ENCODE peak calls at places on chromosomes 3 and 15, in six cellular contexts. Q, M, N, F, T and H are unnamed samples.

GRCh38 chr3:23203651-23204111 is 554 bp downstream of the UBE2E2 start:
- DNase-seq in Q (no peak), M (peak), N (peak), F (peak), T (no peak), H (no peak)

GRCh38 chr3:96959902-96960596 is 145.7 kb downstream of the EPHA6 start:
- DNase-seq in Q (no peak), M (no peak), N (no peak), F (no peak), T (no peak), H (no peak)

GRCh38 chr3:31041161-31041978 is 146.9 kb upstream of the GADL1 start:
- DNase-seq in Q (peak), M (no peak), N (no peak), F (no peak), T (no peak), H (no peak)

GRCh38 chr15:27589782-27590181 is 509.3 kb downstream of the OCA2 start:
- DNase-seq in Q (no peak), M (no peak), N (peak), F (no peak), T (no peak), H (no peak)

GRCh38 chr3:99929409-99930139 is 111.9 kb downstream of the CMSS1 start:
- DNase-seq in Q (peak), M (peak), N (no peak), F (no peak), T (no peak), H (no peak)

GRCh38 chr3:159765025-159765859 is 223.4 kb upstream of the IL12A start:
- DNase-seq in Q (peak), M (peak), N (peak), F (no peak), T (no peak), H (no peak)

GRCh38 chr3:127639173-127640030 is 10.4 kb downstream of the PODXL2 start:
- DNase-seq in Q (no peak), M (no peak), N (no peak), F (no peak), T (no peak), H (no peak)

GRCh38 chr3:143843607-143844006 is 4.7 kb downstream of the SLC9A9 start:
- DNase-seq in Q (no peak), M (no peak), N (no peak), F (no peak), T (no peak), H (no peak)

GRCh38 chr3:52939600-52939999 is 42.3 kb upstream of the STIMATE start:
- DNase-seq in Q (no peak), M (no peak), N (no peak), F (no peak), T (no peak), H (no peak)

GRCh38 chr3:43855674-43856299 is 165.0 kb downstream of the ABHD5 start:
- DNase-seq in Q (peak), M (peak), N (peak), F (peak), T (peak), H (peak)

GRCh38 chr3:64650710-64651109 is 37.1 kb downstream of the ADAMTS9 start:
- DNase-seq in Q (peak), M (no peak), N (no peak), F (no peak), T (no peak), H (no peak)